ENCODE peak calls at places on chromosome 13, in nine cellular contexts. W is lower lobe of right lung, Q is tibial nerve, I is astrocyte of the cerebellum, K is astrocyte, S is GM23338, H is ovary, J is suprapubic skin, T is cardiac fibroblast. D is an unnamed sample.

GRCh38 chr13:23330356-23330755 is 103.1 kb downstream of the SACS start:
- DNase-seq in W (no peak), Q (no peak), I (no peak), K (peak), S (no peak), H (no peak), J (no peak), T (no peak), D (no peak)

GRCh38 chr13:22744688-22745452 is 435.9 kb upstream of the SGCG start:
- DNase-seq in W (no peak), Q (no peak), I (no peak), K (no peak), S (no peak), H (no peak), J (no peak), T (no peak), D (no peak)

GRCh38 chr13:112102243-112102642 is 35.3 kb downstream of the SOX1 start:
- DNase-seq in W (no peak), Q (no peak), I (no peak), K (no peak), S (peak), H (no peak), J (no peak), T (no peak), D (no peak)

GRCh38 chr13:85148009-85148408 is 651.2 kb downstream of the SLITRK6 start:
- DNase-seq in W (no peak), Q (no peak), I (peak), K (peak), S (peak), H (no peak), J (no peak), T (no peak), D (no peak)

GRCh38 chr13:99870541-99870940 is 101.0 kb downstream of the ZIC5 start:
- DNase-seq in W (no peak), Q (no peak), I (no peak), K (no peak), S (no peak), H (no peak), J (no peak), T (no peak), D (no peak)

GRCh38 chr13:113628291-113629270 is 29.4 kb downstream of the ATP4B start:
- DNase-seq in W (peak), Q (no peak), I (no peak), K (no peak), S (no peak), H (peak), J (peak), T (no peak), D (no peak)

GRCh38 chr13:95492044-95492801 is 60.3 kb upstream of the CLDN10 start:
- DNase-seq in W (no peak), Q (no peak), I (no peak), K (no peak), S (peak), H (no peak), J (no peak), T (no peak), D (no peak)

GRCh38 chr13:64817721-64818120 is 2412.4 kb downstream of the PCDH9 start:
- DNase-seq in W (no peak), Q (no peak), I (no peak), K (peak), S (no peak), H (no peak), J (no peak), T (peak), D (no peak)

GRCh38 chr13:97275265-97275664 is 53.1 kb downstream of the MBNL2 start:
- DNase-seq in W (no peak), Q (no peak), I (peak), K (peak), S (no peak), H (no peak), J (no peak), T (peak), D (peak)

GRCh38 chr13:41156611-41157010 is 24.0 kb upstream of the KBTBD6 start:
- DNase-seq in W (no peak), Q (no peak), I (no peak), K (no peak), S (no peak), H (no peak), J (no peak), T (no peak), D (no peak)

GRCh38 chr13:49240017-49240416 is 7.7 kb upstream of the CDADC1 start:
- DNase-seq in W (no peak), Q (no peak), I (peak), K (peak), S (peak), H (no peak), J (no peak), T (peak), D (no peak)

GRCh38 chr13:98022210-98022609 is 68.7 kb downstream of the IPO5 start:
- DNase-seq in W (no peak), Q (no peak), I (peak), K (peak), S (no peak), H (no peak), J (no peak), T (peak), D (no peak)

GRCh38 chr13:111051041-111051440 is 64.1 kb upstream of the ARHGEF7 start:
- DNase-seq in W (no peak), Q (no peak), I (no peak), K (no peak), S (no peak), H (no peak), J (no peak), T (no peak), D (no peak)

GRCh38 chr13:98910501-98910951 is 67.3 kb downstream of the DOCK9 start:
- DNase-seq in W (no peak), Q (no peak), I (no peak), K (peak), S (no peak), H (no peak), J (no peak), T (peak), D (peak)

GRCh38 chr13:112725346-112726017 is 35.6 kb downstream of the ATP11A start:
- DNase-seq in W (peak), Q (no peak), I (no peak), K (peak), S (no peak), H (no peak), J (peak), T (peak), D (no peak)

GRCh38 chr13:110483386-110483785 is 78.1 kb downstream of the RAB20 start:
- DNase-seq in W (no peak), Q (no peak), I (no peak), K (no peak), S (no peak), H (no peak), J (no peak), T (no peak), D (no peak)

GRCh38 chr13:73412933-73413332 is 354.1 kb downstream of the KLF5 start:
- DNase-seq in W (no peak), Q (no peak), I (no peak), K (no peak), S (no peak), H (no peak), J (no peak), T (peak), D (no peak)

GRCh38 chr13:110268061-110268460 is 38.9 kb downstream of the COL4A1 start:
- DNase-seq in W (no peak), Q (no peak), I (no peak), K (no peak), S (no peak), H (no peak), J (no peak), T (no peak), D (no peak)

GRCh38 chr13:77827350-77827749 is 91.3 kb downstream of the EDNRB start:
- DNase-seq in W (no peak), Q (peak), I (no peak), K (no peak), S (no peak), H (no peak), J (no peak), T (no peak), D (no peak)

DNA sequence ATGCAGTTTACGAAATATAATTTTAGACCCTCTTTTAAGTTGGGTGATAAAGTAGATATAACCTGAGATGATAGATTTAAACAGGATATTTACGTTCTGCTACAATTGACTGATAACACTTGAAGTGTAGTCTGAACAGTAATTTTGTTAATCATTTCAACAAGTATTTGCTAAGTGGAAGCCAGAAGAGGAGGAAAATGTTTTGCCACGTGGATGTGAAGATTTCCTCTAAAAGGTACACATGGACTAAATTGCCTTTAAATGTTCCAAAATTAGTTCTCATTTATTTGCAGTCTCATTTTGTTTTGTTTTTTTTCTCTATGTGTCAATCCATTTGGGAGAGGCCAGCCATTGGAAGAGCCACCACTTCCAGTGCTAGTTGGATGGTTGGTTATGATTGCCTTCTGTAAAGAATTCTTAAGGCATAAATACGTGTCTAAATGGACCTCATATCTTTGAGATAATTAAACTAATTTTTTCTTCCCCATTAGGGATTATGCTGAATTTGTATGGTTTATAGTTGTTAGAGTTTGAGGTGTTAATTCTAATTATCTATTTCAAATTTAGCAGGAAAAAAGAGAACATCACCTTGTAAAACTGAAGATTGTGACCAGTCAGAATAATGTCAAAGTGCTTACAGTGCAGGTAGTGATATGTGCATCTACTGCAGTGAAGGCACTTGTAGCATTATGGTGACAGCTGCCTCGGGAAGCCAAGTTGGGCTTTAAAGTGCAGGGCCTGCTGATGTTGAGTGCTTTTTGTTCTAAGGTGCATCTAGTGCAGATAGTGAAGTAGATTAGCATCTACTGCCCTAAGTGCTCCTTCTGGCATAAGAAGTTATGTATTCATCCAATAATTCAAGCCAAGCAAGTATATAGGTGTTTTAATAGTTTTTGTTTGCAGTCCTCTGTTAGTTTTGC is 2.8 kb downstream of the MIR17HG start:
- DNase-seq in W (no peak), Q (no peak), I (no peak), K (no peak), S (no peak), H (no peak), J (no peak), T (no peak), D (no peak)
- H3K4me3 ChIP-seq in W (peak), Q (no peak), I (peak), K (peak), S (peak), H (no peak), J (no peak), T (peak), D (peak)

DNA sequence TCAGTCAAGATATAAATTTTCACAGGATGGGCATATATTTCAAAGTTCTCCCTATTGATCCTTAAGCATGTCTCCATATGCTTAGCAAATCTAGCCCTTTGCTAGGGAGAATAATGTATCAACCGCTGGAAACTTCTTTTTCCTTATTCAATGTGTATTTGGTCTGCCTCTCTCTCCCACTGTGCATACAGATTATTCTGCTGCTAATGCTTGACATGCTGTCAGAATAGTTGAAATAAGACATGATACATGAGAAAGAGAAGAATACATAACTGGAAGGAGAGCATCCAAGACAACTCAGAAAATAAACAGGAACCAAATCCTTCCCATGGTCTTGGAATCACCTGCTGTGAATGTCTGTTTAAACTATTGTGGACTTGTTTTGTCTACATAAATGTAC is 1103.1 kb downstream of the EFNB2 start:
- DNase-seq in W (no peak), Q (no peak), I (no peak), K (no peak), S (no peak), H (no peak), J (no peak), T (no peak), D (no peak)
- TF ChIP-seq CTCF in W (no peak), Q (no peak), I (no peak), K (no peak), S (no peak), H (no peak), J (no peak), T (no peak), D (no peak)

DNA sequence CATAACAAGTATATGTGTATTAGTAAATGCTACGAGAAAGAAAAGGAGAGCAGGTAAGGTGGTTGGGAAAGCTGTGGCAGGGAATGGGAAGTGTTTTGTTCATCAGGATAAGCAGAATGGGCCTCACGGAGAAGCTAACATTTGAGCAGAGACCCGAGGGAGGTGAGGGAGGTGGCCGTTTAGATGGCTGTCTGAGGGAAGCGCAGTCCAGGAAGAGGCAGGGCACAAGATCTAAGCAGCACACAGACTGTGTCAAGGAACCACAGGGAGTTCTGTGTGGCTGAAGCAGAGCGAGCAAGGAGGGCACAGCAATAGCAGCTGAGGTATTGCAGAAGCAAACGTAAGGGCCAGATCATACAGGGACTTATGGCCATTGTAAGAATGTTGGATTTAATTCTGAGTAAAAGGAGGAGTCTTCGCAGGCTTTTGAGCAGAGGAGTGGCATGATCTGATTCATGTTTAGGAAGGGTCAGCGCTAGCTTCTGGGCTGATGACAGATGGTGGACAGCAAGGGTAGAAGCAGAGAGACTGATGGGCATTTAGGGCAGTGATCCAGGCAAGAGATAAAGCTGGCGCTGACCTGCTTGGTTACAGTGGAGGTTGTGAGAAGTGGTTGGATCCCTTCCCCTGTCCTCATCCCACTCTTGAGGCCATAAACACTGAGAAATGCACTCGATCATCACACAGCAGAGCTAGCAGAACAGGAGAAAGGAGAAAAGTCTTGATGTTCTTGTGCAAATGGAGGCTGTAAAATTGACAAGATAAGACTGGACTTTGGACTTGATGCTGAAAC is 199.9 kb downstream of the LACC1 start:
- DNase-seq in W (no peak), Q (no peak), I (no peak), K (no peak), S (peak), H (no peak), J (no peak), T (no peak), D (no peak)
- H3K4me3 ChIP-seq in W (no peak), Q (no peak), I (no peak), K (no peak), S (peak), H (no peak), J (no peak), T (no peak), D (no peak)

GRCh38 chr13:69567514-69567913 is 540.1 kb upstream of the ATXN8OS start:
- DNase-seq in W (no peak), Q (no peak), I (no peak), K (no peak), S (no peak), H (no peak), J (no peak), T (no peak), D (no peak)

GRCh38 chr13:69566104-69566716 is 541.4 kb upstream of the ATXN8OS start:
- DNase-seq in W (no peak), Q (no peak), I (peak), K (no peak), S (no peak), H (no peak), J (no peak), T (no peak), D (no peak)

DNA sequence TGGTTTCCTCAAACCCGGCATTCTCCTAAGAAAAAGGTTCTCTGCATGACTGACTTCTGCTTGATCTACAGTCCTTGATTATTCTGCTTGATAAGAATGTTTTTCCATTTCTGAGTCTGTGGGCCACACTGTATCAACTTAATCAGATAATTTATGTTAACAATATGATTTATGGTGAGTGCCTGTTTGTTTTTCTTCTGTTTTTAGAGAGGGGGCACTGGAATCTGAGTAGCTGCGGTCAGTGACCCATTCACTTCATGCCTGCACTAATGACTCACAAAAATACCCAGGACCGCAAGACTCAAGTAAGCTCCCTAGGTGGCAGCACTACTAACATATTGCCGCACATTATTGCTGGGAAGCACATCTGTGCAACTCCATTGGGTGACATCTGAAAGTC is 542.3 kb upstream of the ATXN8OS start:
- DNase-seq in W (no peak), Q (no peak), I (peak), K (peak), S (peak), H (no peak), J (no peak), T (peak), D (peak)
- TF ChIP-seq CTCF in W (no peak), Q (no peak), I (peak), K (peak), S (peak), H (no peak), J (no peak), T (no peak), D (peak)

GRCh38 chr13:60396008-60396782 is 825 bp upstream of the TDRD3 start:
- DNase-seq in W (peak), Q (peak), I (peak), K (peak), S (peak), H (peak), J (peak), T (peak), D (peak)

GRCh38 chr13:60396783-60397692 is at the start of gene TDRD3:
- DNase-seq in W (peak), Q (peak), I (peak), K (peak), S (peak), H (peak), J (peak), T (peak), D (peak)

GRCh38 chr13:60397693-60398437 is 845 bp downstream of the TDRD3 start:
- DNase-seq in W (peak), Q (peak), I (no peak), K (peak), S (peak), H (peak), J (peak), T (peak), D (no peak)

GRCh38 chr13:60398438-60398891 is 1.4 kb downstream of the TDRD3 start:
- DNase-seq in W (no peak), Q (no peak), I (no peak), K (no peak), S (no peak), H (no peak), J (no peak), T (peak), D (no peak)

DNA sequence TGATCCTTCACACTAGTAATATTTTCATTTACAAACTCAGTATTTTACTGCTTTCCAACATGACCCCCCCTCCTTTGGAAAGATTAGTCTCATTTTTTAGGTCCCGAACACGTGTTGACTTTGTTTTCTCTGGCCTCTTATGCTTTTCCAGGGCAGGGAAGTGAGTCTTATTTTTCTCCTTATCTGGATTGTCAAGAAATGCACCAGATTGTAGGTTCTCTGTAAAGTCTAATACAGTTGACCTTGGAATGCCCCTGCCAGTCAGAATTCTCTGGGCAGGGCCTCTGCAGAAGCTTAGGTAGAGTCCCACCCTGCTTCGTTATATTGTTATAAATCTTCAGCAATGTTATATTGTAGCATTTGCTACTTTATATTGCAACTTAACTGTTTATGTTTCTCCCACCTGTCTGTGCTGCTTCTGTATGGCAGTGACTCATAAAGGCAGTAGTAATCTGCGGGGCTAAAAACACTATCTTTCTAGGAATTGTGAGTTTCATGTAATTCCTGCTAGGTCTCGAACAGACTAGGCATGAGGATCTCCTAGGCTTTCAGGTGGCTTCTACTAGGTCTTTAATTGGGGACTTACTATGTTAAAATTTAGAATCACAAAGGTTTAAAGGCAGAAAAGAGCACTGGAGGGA is 2.0 kb downstream of the TDRD3 start:
- DNase-seq in W (no peak), Q (no peak), I (no peak), K (peak), S (no peak), H (no peak), J (no peak), T (no peak), D (no peak)
- H3K4me3 ChIP-seq in W (peak), Q (no peak), I (peak), K (no peak), S (peak), H (no peak), J (no peak), T (no peak), D (peak)

GRCh38 chr13:75256922-75257321 is 225.0 kb downstream of the TBC1D4 start:
- DNase-seq in W (no peak), Q (no peak), I (no peak), K (peak), S (no peak), H (no peak), J (no peak), T (peak), D (no peak)
- TF ChIP-seq CTCF in W (no peak), Q (no peak), I (no peak), K (no peak), S (no peak), H (no peak), J (no peak), T (no peak), D (no peak)